ENCODE peak calls at places on chromosomes 12 and 14, in four cellular contexts. G, U, S and M are unnamed samples.

GRCh38 chr12:111451649-111452129 is 46.0 kb downstream of the SH2B3 start:
- DNase-seq in G (peak; percentile 22), U (no peak), S (peak; percentile 63), M (no peak)

GRCh38 chr14:52885230-52885629 is 65.6 kb downstream of the FERMT2 start:
- DNase-seq in G (no peak), U (no peak), S (no peak), M (no peak)

GRCh38 chr14:53874704-53875103 is 81.9 kb downstream of the BMP4 start:
- DNase-seq in G (no peak), U (no peak), S (no peak), M (no peak)

GRCh38 chr12:65835256-65835655 is 11.0 kb downstream of the HMGA2 start:
- DNase-seq in G (no peak), U (no peak), S (no peak), M (no peak)

GRCh38 chr14:70718383-70719123 is 76.8 kb downstream of the TTC9 start:
- DNase-seq in G (no peak), U (no peak), S (no peak), M (no peak)

GRCh38 chr12:51951843-51952722 is 584 bp downstream of the ACVR1B start:
- DNase-seq in G (peak; percentile 71), U (peak; percentile 81), S (peak; percentile 30), M (peak; percentile 26)

GRCh38 chr14:91264151-91265150 is 19.9 kb upstream of the GPR68 start:
- DNase-seq in G (no peak), U (peak; percentile 86), S (peak; percentile 46), M (peak; percentile 38)

GRCh38 chr12:112353389-112353788 is 28.8 kb downstream of the HECTD4 start:
- DNase-seq in G (no peak), U (no peak), S (peak; percentile 61), M (no peak)

GRCh38 chr14:71165650-71166049 is 258.4 kb downstream of the PCNX1 start:
- DNase-seq in G (no peak), U (no peak), S (no peak), M (peak; percentile 42)

GRCh38 chr12:122200541-122201175 is 2.9 kb upstream of the B3GNT4 start:
- DNase-seq in G (no peak), U (peak; percentile 51), S (no peak), M (no peak)

GRCh38 chr14:71398450-71398849 is 491.2 kb downstream of the PCNX1 start:
- DNase-seq in G (no peak), U (no peak), S (no peak), M (no peak)

GRCh38 chr12:58314610-58315009 is 373.2 kb downstream of the ATP23 start:
- DNase-seq in G (no peak), U (no peak), S (no peak), M (no peak)

GRCh38 chr12:39587247-39587646 is 32.4 kb downstream of the ABCD2 start:
- DNase-seq in G (no peak), U (no peak), S (peak; percentile 18), M (no peak)

GRCh38 chr14:104085032-104085888 is at the start of gene ASPG:
- DNase-seq in G (peak; percentile 63), U (peak; percentile 69), S (peak; percentile 11), M (peak; percentile 62)

GRCh38 chr12:90833228-90833627 is 121.7 kb downstream of the CCER1 start:
- DNase-seq in G (no peak), U (no peak), S (no peak), M (no peak)

GRCh38 chr12:21940972-21941521 is at the start of gene ABCC9:
- DNase-seq in G (peak; percentile 81), U (peak; percentile 58), S (peak; percentile 23), M (peak; percentile 13)

GRCh38 chr12:2960432-2960956 is 1.3 kb downstream of the TEAD4 start:
- DNase-seq in G (no peak), U (no peak), S (peak; percentile 35), M (no peak)

GRCh38 chr14:88904864-88905263 is 80.4 kb downstream of the TTC8 start:
- DNase-seq in G (no peak), U (no peak), S (no peak), M (no peak)

GRCh38 chr12:28017126-28017872 is 44.8 kb upstream of the PTHLH start:
- DNase-seq in G (no peak), U (no peak), S (no peak), M (no peak)
- H3K27ac ChIP-seq in G (no peak overlapping the region), U (no peak overlapping the region), S (no peak overlapping the region), M (no peak overlapping the region)

GRCh38 chr14:68279777-68280233 is 460.2 kb downstream of the RAD51B start:
- DNase-seq in G (no peak), U (peak; percentile 79), S (no peak), M (no peak)
- H3K4me3 ChIP-seq in G (no peak overlapping the region), U (no peak overlapping the region), S (no peak overlapping the region), M (no peak overlapping the region)

GRCh38 chr14:90136904-90137303 is 75.1 kb downstream of the KCNK13 start:
- DNase-seq in G (no peak), U (no peak), S (no peak), M (no peak)
- TF ChIP-seq POLR2AphosphoS5 in G (no peak), U (no peak), S (no peak), M (no peak)

DNA sequence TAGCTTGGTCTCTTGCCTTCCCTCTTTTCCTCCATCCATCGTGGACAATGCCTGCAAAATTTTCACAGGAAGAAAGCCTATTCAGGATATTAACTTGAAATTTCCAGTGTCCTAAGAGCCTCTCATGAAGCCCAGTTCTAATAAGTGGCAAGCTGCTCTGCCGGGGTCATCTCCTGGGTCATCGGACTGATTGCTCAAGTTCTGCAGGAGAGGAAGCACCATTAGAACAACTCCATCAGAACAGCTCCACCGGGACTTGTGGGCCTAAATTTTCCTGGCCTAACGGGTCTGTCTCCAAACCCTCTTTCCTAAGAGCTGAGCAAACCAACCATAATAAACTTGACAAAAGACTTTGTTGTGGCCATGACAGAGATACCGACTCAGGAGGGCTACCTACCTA is 13.9 kb downstream of the ERG28 start:
- DNase-seq in G (no peak), U (no peak), S (no peak), M (no peak)
- H3K27ac ChIP-seq in G (no peak overlapping the region), U (no peak overlapping the region), S (no peak overlapping the region), M (no peak overlapping the region)

GRCh38 chr12:48985901-48986300 is 7.8 kb downstream of the WNT1 start:
- DNase-seq in G (no peak), U (no peak), S (no peak), M (no peak)
- H3K4me3 ChIP-seq in G (no peak overlapping the region), U (no peak overlapping the region), S (no peak overlapping the region), M (no peak overlapping the region)

GRCh38 chr12:54395545-54395944 is 11.0 kb upstream of the ZNF385A start:
- DNase-seq in G (no peak), U (no peak), S (no peak), M (no peak)
- TF ChIP-seq POLR2AphosphoS5 in G (no peak), U (no peak), S (no peak), M (no peak)

GRCh38 chr12:107760207-107760816 is 625 bp downstream of the PRDM4 start:
- DNase-seq in G (peak; percentile 69), U (no peak), S (peak; percentile 45), M (peak; percentile 42)

GRCh38 chr12:107760817-107761501 is at the start of gene PRDM4:
- DNase-seq in G (peak; percentile 97), U (peak; percentile 98), S (peak; percentile 94), M (peak; percentile 95)

GRCh38 chr12:107762874-107763273 is 1.9 kb upstream of the PRDM4 start:
- DNase-seq in G (no peak), U (no peak), S (no peak), M (no peak)

GRCh38 chr12:107761502-107761904 is 566 bp upstream of the PRDM4 start:
- DNase-seq in G (no peak), U (peak; percentile 78), S (peak; percentile 3), M (no peak)

DNA sequence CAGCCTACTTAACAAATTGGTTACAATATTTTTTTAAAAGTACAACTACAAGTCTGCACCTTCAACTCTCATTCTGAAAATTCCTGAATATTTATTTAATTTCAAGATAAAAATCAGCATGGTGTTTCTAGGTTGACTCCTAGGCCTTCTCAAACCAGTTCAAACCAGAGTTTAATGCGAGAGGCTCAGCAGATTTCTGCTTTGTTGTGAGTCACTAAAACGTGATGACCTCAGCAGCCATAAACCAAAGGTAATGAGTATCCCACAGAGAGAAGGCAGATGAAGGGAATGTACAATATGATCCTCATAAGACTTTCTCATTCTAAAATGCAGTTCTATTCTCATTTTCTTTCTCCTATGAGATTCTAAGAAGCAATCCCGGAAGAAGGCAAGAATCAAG is 1.5 kb downstream of the PRDM4 start:
- DNase-seq in G (no peak), U (no peak), S (peak; percentile 71), M (peak; percentile 53)
- H3K27ac ChIP-seq in G (no peak overlapping the region), U (no peak overlapping the region), S (peak overlapping the region; percentile 52), M (peak overlapping the region; percentile 91)

GRCh38 chr14:44959538-44959937 is 2.2 kb downstream of the KLHL28 start:
- DNase-seq in G (no peak), U (no peak), S (no peak), M (no peak)
- H3K4me3 ChIP-seq in G (no peak overlapping the region), U (no peak overlapping the region), S (no peak overlapping the region), M (no peak overlapping the region)

GRCh38 chr14:94970937-94971730 is 186.2 kb downstream of the DICER1 start:
- DNase-seq in G (peak; percentile 77), U (no peak), S (no peak), M (no peak)

GRCh38 chr14:94974422-94974821 is 182.9 kb downstream of the DICER1 start:
- DNase-seq in G (no peak), U (no peak), S (no peak), M (no peak)

GRCh38 chr14:94974893-94975292 is 182.4 kb downstream of the DICER1 start:
- DNase-seq in G (no peak), U (no peak), S (no peak), M (no peak)

GRCh38 chr14:94969766-94970165 is 187.6 kb downstream of the DICER1 start:
- DNase-seq in G (no peak), U (no peak), S (no peak), M (no peak)

DNA sequence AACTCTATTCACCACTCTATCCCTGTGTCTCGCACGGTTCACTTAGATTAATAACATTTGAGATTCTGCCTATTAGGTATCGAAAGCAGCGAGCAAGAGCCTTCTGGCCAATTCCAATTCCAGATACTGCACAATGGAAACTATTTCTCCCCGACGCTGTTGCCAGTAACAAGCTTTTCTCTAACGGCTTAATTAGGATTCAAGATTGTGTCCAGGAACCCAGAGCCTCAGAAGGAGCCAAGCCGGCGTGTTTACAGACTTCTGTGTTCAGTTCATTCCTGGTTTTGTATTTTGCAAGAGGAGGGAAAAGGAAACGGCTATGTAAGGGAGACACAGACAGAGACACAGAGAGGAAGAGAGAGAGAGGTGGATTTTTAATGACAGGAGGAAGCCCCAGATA is 185.6 kb downstream of the DICER1 start:
- DNase-seq in G (peak; percentile 91), U (no peak), S (no peak), M (peak; percentile 38)
- TF ChIP-seq POLR2AphosphoS5 in G (peak; percentile 72), U (no peak), S (no peak), M (peak; percentile 67)